ENCODE peak calls at places on chromosomes 4 and X, in four cellular contexts. F is mucosa of descending colon, I is prostate gland, S is cardiac muscle cell. Z is an unnamed sample.

GRCh38 chrX:151852294-151852693 is 60.4 kb upstream of the MAGEA4 start:
- DNase-seq in F (no peak), I (no peak), S (no peak), Z (no peak)

GRCh38 chr4:119729815-119730643 is 101.4 kb upstream of the PDE5A start:
- DNase-seq in F (peak), I (peak), S (peak), Z (peak)

GRCh38 chr4:169253087-169253675 is 17.6 kb downstream of the SH3RF1 start:
- DNase-seq in F (no peak), I (no peak), S (no peak), Z (no peak)

GRCh38 chr4:52638717-52639116 is 20.4 kb downstream of the USP46 start:
- DNase-seq in F (no peak), I (no peak), S (no peak), Z (no peak)

GRCh38 chr4:967113-968104 is 6.0 kb downstream of the DGKQ start:
- DNase-seq in F (no peak), I (no peak), S (peak), Z (no peak)

GRCh38 chr4:109729155-109729562 is 711 bp downstream of the PLA2G12A start:
- DNase-seq in F (no peak), I (no peak), S (peak), Z (peak)

GRCh38 chr4:139522457-139522856 is 33.6 kb downstream of the SETD7 start:
- DNase-seq in F (no peak), I (no peak), S (no peak), Z (peak)

GRCh38 chr4:30525662-30526061 is 194.5 kb upstream of the PCDH7 start:
- DNase-seq in F (no peak), I (no peak), S (no peak), Z (no peak)

GRCh38 chrX:100208076-100208475 is 202.0 kb downstream of the PCDH19 start:
- DNase-seq in F (no peak), I (no peak), S (no peak), Z (no peak)

GRCh38 chr4:96352051-96352517 is 512.2 kb downstream of the PDHA2 start:
- DNase-seq in F (no peak), I (no peak), S (peak), Z (peak)

GRCh38 chrX:154530286-154530685 is 14.3 kb upstream of the FAM3A start:
- DNase-seq in F (no peak), I (no peak), S (no peak), Z (no peak)

GRCh38 chr4:82320351-82320750 is 53.4 kb downstream of the HNRNPD start:
- DNase-seq in F (no peak), I (no peak), S (no peak), Z (no peak)

GRCh38 chr4:170038232-170038631 is 12.0 kb upstream of the MFAP3L start:
- DNase-seq in F (no peak), I (no peak), S (no peak), Z (no peak)

GRCh38 chr4:103105558-103106356 is 6.1 kb upstream of the BDH2 start:
- DNase-seq in F (no peak), I (no peak), S (peak), Z (no peak)

GRCh38 chrX:129930941-129931410 is 25.0 kb downstream of the UTP14A start:
- DNase-seq in F (no peak), I (no peak), S (peak), Z (no peak)

GRCh38 chrX:129931411-129932136 is 25.6 kb downstream of the UTP14A start:
- DNase-seq in F (peak), I (peak), S (peak), Z (peak)

GRCh38 chrX:129933700-129934099 is 27.7 kb downstream of the UTP14A start:
- DNase-seq in F (no peak), I (no peak), S (no peak), Z (no peak)

GRCh38 chrX:129932792-129933321 is 26.9 kb downstream of the UTP14A start:
- DNase-seq in F (peak), I (no peak), S (no peak), Z (peak)

DNA sequence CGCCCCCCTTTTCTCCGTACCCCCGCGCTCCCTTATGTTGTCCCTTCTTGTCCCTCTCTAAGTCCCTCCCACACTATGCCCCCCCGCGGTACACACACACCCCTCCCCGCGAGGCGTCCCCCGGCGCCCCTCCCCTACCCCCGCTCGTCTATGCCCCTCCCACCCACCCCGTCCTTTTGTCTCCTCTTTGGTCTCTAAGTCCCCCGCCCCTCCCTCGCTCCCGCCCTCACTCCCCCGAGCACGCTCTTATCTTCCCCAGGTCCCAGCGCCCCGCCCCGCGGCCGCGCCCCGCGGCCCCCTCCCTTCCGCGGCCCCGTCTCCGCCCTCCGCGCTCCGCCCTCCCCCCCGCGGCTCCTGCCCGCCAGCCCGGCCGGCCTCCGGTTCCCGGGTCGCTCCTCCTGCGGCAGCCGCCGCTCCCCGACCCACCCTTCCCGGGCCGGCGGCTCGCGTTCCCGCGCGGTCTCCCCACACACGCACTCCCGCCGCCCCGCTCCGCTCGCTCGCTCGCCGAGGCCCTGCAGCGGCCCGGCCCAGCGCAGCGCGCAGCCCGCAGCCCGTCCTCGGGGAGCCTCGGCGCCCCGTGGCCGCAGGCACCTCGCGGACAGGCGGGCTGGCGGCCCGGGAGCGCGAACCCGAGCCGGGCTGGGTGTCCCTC is 26.3 kb downstream of the UTP14A start:
- DNase-seq in F (peak), I (peak), S (peak), Z (peak)
- H3K4me3 ChIP-seq in F (peak), I (peak), S (peak), Z (peak)

GRCh38 chrX:11579856-11580595 is 85.7 kb downstream of the ARHGAP6 start:
- DNase-seq in F (no peak), I (no peak), S (no peak), Z (peak)
- H3K4me3 ChIP-seq in F (no peak), I (no peak), S (no peak), Z (no peak)

GRCh38 chr4:112510468-112511293 is 5.3 kb downstream of the NEUROG2 start:
- DNase-seq in F (no peak), I (no peak), S (no peak), Z (no peak)
- H3K4me3 ChIP-seq in F (no peak), I (no peak), S (peak), Z (no peak)

DNA sequence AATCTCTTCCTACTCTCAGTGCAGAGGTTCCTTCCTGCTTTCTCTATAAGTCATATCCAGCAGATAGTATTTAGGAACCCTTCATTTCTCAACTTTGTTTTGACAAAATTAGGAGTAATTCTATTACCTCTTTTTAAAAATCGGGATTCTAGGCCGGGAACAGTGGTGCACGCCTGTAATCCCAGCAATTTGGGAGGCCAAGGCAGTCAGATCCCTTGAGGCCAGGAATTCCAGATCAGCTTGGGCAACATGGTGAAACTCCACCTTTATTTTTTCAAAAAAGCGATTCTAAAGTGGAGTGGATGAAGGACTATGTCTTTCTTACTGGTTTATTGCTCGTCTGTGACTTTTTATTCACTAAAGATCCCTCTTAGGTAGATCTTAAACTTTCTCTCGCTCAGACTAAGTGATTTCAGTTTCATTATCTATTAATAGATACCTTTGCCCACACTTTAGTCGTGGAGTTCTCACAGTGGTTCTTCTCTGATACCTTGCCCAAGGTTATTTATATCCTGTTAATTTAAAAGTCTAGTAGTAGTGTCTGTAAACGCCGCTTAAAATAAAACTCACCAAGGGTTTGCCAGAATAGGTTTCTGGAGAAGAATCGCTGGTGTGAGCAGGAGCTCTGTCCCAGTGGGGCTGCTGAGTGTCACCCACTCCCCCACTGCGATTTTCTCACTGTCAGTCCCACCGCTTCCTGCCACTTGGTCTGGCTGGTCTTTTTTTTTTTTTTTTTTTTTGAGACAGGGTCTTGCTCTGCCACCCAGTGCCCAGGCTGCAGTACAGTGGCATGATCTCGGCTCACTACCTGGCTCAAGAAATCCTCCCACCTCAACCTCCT is 27.0 kb upstream of the TMEM131L start:
- DNase-seq in F (no peak), I (no peak), S (no peak), Z (no peak)
- H3K4me3 ChIP-seq in F (no peak), I (no peak), S (no peak), Z (no peak)

DNA sequence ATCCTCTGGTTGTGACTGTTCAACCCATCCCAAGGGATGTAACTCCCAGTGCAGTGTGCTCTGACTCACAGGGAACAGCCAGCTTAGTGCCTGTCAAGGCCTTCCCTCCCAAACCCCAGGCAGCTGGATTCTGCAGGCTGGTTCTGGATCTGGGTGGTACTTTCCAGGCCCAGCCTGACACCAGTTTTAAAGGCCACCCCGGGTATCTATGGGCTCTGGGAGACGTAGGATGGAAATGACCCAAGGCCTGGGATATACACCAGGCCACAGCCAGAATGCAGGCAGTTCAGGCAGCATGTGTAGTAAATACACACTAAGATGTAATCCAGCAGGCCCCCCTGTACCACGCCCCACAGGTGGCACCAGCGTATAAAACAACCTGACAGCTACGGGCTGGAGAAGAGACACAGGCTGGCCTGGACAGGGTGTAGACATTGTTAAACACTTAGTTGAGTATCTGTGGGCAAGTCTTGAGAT is 64.2 kb downstream of the SPINK2 start:
- DNase-seq in F (peak), I (no peak), S (peak), Z (no peak)
- H3K4me3 ChIP-seq in F (no peak), I (no peak), S (no peak), Z (no peak)

DNA sequence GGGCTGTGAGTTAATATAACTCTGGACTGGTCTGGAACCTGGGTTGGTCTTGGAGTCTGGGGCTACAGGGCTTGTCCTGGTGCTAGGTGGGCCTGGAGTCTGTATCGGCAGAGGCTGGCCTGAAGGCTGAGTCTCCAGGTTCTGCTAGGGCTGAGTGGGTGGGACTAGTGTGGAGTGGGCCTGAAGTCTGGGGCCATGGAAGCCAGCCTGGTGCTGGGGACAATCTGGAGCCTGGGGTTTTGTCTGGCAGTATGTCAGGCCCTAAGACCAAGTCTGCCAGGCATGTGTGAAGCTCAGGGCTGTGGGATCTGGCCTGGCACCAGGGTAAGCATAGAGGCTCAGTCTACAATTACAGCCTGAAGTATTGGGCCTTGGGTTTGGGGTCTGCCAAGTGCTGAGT is 742.6 kb upstream of the GRIA3 start:
- DNase-seq in F (no peak), I (no peak), S (no peak), Z (no peak)
- H3K4me3 ChIP-seq in F (no peak), I (no peak), S (no peak), Z (no peak)

GRCh38 chrX:70190225-70190624 is 12.9 kb downstream of the DGAT2L6 start:
- DNase-seq in F (no peak), I (no peak), S (no peak), Z (no peak)
- H3K4me3 ChIP-seq in F (no peak), I (no peak), S (no peak), Z (no peak)

DNA sequence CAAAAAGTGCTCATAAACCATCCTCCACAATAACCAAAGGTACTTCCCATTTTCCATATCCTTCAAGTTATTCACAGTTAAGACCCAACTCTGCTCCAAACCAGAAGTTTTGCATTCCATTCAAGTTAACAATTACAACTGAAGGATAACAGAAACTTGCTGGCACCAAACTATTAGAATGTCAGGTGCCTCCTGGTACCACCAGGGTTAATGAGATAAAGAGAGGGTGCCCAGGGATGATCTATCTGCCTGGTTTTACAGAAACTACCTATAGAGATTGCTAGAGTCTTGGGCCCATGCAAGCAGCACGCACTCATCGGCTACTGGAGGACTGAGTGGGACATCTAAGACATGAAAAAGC is 114.6 kb downstream of the RBM47 start:
- DNase-seq in F (no peak), I (peak), S (peak), Z (no peak)
- H3K4me3 ChIP-seq in F (peak), I (peak), S (no peak), Z (no peak)

GRCh38 chrX:153411988-153412574 is 809 bp downstream of the ZFP92 start:
- DNase-seq in F (no peak), I (no peak), S (no peak), Z (no peak)
- H3K4me3 ChIP-seq in F (no peak), I (peak), S (no peak), Z (no peak)

Z was measured in SJCRH30.